ENCODE peak calls at places on chromosomes 4 and X, in nine cellular contexts. One of them, this sample, is unnamed.

GRCh38 chr4:148053298-148054003 is 321.6 kb downstream of the ARHGAP10 start:
- DNase-seq in IMR-90: peak
- DNase-seq in GM13977: no peak
- DNase-seq in fibroblast of mammary gland: no peak
- DNase-seq in AG10803: no peak
- DNase-seq in suprapubic skin: no peak
- DNase-seq in mammary epithelial cell: no peak
- DNase-seq in sigmoid colon: no peak
- DNase-seq in brain microvascular endothelial cell: no peak
- DNase-seq in this sample: no peak

GRCh38 chr4:64799751-64800150 is 390.5 kb upstream of the TECRL start:
- DNase-seq in IMR-90: no peak
- DNase-seq in GM13977: no peak
- DNase-seq in fibroblast of mammary gland: no peak
- DNase-seq in AG10803: no peak
- DNase-seq in suprapubic skin: no peak
- DNase-seq in mammary epithelial cell: no peak
- DNase-seq in sigmoid colon: no peak
- DNase-seq in brain microvascular endothelial cell: no peak
- DNase-seq in this sample: no peak

GRCh38 chrX:111492085-111492484 is 19.4 kb upstream of the SERTM2 start:
- DNase-seq in IMR-90: no peak
- DNase-seq in GM13977: no peak
- DNase-seq in fibroblast of mammary gland: no peak
- DNase-seq in AG10803: no peak
- DNase-seq in suprapubic skin: no peak
- DNase-seq in mammary epithelial cell: no peak
- DNase-seq in sigmoid colon: no peak
- DNase-seq in brain microvascular endothelial cell: no peak
- DNase-seq in this sample: no peak

GRCh38 chrX:9880237-9880636 is 86.9 kb upstream of the CLDN34 start:
- DNase-seq in IMR-90: no peak
- DNase-seq in GM13977: no peak
- DNase-seq in fibroblast of mammary gland: no peak
- DNase-seq in AG10803: no peak
- DNase-seq in suprapubic skin: no peak
- DNase-seq in mammary epithelial cell: no peak
- DNase-seq in sigmoid colon: no peak
- DNase-seq in brain microvascular endothelial cell: no peak
- DNase-seq in this sample: no peak

GRCh38 chr4:40033603-40034002 is 23.0 kb upstream of the N4BP2 start:
- DNase-seq in IMR-90: no peak
- DNase-seq in GM13977: no peak
- DNase-seq in fibroblast of mammary gland: no peak
- DNase-seq in AG10803: no peak
- DNase-seq in suprapubic skin: no peak
- DNase-seq in mammary epithelial cell: no peak
- DNase-seq in sigmoid colon: no peak
- DNase-seq in brain microvascular endothelial cell: no peak
- DNase-seq in this sample: no peak

GRCh38 chrX:11351375-11352295 is 58.4 kb downstream of the AMELX start:
- DNase-seq in IMR-90: peak
- DNase-seq in GM13977: no peak
- DNase-seq in fibroblast of mammary gland: peak
- DNase-seq in AG10803: peak
- DNase-seq in suprapubic skin: peak
- DNase-seq in mammary epithelial cell: peak
- DNase-seq in sigmoid colon: peak
- DNase-seq in brain microvascular endothelial cell: peak
- DNase-seq in this sample: peak

GRCh38 chrX:41043950-41044349 is 41.3 kb upstream of the USP9X start:
- DNase-seq in IMR-90: peak
- DNase-seq in GM13977: no peak
- DNase-seq in fibroblast of mammary gland: peak
- DNase-seq in AG10803: peak
- DNase-seq in suprapubic skin: no peak
- DNase-seq in mammary epithelial cell: peak
- DNase-seq in sigmoid colon: no peak
- DNase-seq in brain microvascular endothelial cell: peak
- DNase-seq in this sample: peak

GRCh38 chr4:29336851-29337250 is 1383.3 kb upstream of the PCDH7 start:
- DNase-seq in IMR-90: no peak
- DNase-seq in GM13977: no peak
- DNase-seq in fibroblast of mammary gland: no peak
- DNase-seq in AG10803: no peak
- DNase-seq in suprapubic skin: no peak
- DNase-seq in mammary epithelial cell: no peak
- DNase-seq in sigmoid colon: no peak
- DNase-seq in brain microvascular endothelial cell: no peak
- DNase-seq in this sample: peak

GRCh38 chr4:13329963-13330362 is 154.2 kb downstream of the RAB28 start:
- DNase-seq in IMR-90: peak
- DNase-seq in GM13977: no peak
- DNase-seq in fibroblast of mammary gland: peak
- DNase-seq in AG10803: peak
- DNase-seq in suprapubic skin: no peak
- DNase-seq in mammary epithelial cell: peak
- DNase-seq in sigmoid colon: no peak
- DNase-seq in brain microvascular endothelial cell: no peak
- DNase-seq in this sample: peak

GRCh38 chrX:47815901-47816845 is 20.5 kb upstream of the ZNF81 start:
- DNase-seq in IMR-90: no peak
- DNase-seq in GM13977: no peak
- DNase-seq in fibroblast of mammary gland: peak
- DNase-seq in AG10803: peak
- DNase-seq in suprapubic skin: no peak
- DNase-seq in mammary epithelial cell: peak
- DNase-seq in sigmoid colon: no peak
- DNase-seq in brain microvascular endothelial cell: no peak
- DNase-seq in this sample: peak

GRCh38 chrX:33188286-33188685 is 23.1 kb downstream of the DMD start:
- DNase-seq in IMR-90: no peak
- DNase-seq in GM13977: no peak
- DNase-seq in fibroblast of mammary gland: no peak
- DNase-seq in AG10803: no peak
- DNase-seq in suprapubic skin: no peak
- DNase-seq in mammary epithelial cell: no peak
- DNase-seq in sigmoid colon: no peak
- DNase-seq in brain microvascular endothelial cell: no peak
- DNase-seq in this sample: no peak

GRCh38 chrX:107669885-107670628 is 41.7 kb downstream of the PRPS1 start:
- DNase-seq in IMR-90: no peak
- DNase-seq in GM13977: no peak
- DNase-seq in fibroblast of mammary gland: no peak
- DNase-seq in AG10803: no peak
- DNase-seq in suprapubic skin: no peak
- DNase-seq in mammary epithelial cell: no peak
- DNase-seq in sigmoid colon: no peak
- DNase-seq in brain microvascular endothelial cell: no peak
- DNase-seq in this sample: no peak

GRCh38 chr4:144562019-144562740 is 83.8 kb upstream of the HHIP start:
- DNase-seq in IMR-90: no peak
- DNase-seq in GM13977: no peak
- DNase-seq in fibroblast of mammary gland: peak
- DNase-seq in AG10803: no peak
- DNase-seq in suprapubic skin: no peak
- DNase-seq in mammary epithelial cell: no peak
- DNase-seq in sigmoid colon: no peak
- DNase-seq in brain microvascular endothelial cell: no peak
- DNase-seq in this sample: peak

GRCh38 chr4:70931359-70931758 is 29.2 kb downstream of the MOB1B start:
- DNase-seq in IMR-90: no peak
- DNase-seq in GM13977: no peak
- DNase-seq in fibroblast of mammary gland: no peak
- DNase-seq in AG10803: no peak
- DNase-seq in suprapubic skin: no peak
- DNase-seq in mammary epithelial cell: no peak
- DNase-seq in sigmoid colon: no peak
- DNase-seq in brain microvascular endothelial cell: no peak
- DNase-seq in this sample: no peak

GRCh38 chr4:24179201-24179840 is 289.5 kb upstream of the PPARGC1A start:
- DNase-seq in IMR-90: no peak
- DNase-seq in GM13977: no peak
- DNase-seq in fibroblast of mammary gland: no peak
- DNase-seq in AG10803: no peak
- DNase-seq in suprapubic skin: no peak
- DNase-seq in mammary epithelial cell: no peak
- DNase-seq in sigmoid colon: no peak
- DNase-seq in brain microvascular endothelial cell: no peak
- DNase-seq in this sample: no peak

GRCh38 chr4:86403575-86403974 is 43.7 kb upstream of the MAPK10 start:
- DNase-seq in IMR-90: no peak
- DNase-seq in GM13977: no peak
- DNase-seq in fibroblast of mammary gland: no peak
- DNase-seq in AG10803: no peak
- DNase-seq in suprapubic skin: no peak
- DNase-seq in mammary epithelial cell: no peak
- DNase-seq in sigmoid colon: no peak
- DNase-seq in brain microvascular endothelial cell: no peak
- DNase-seq in this sample: no peak
- TF ChIP-seq CTCF in IMR-90: no peak
- TF ChIP-seq CTCF in GM13977: no peak
- TF ChIP-seq CTCF in fibroblast of mammary gland: no peak
- TF ChIP-seq CTCF in AG10803: no peak
- TF ChIP-seq CTCF in suprapubic skin: no peak
- TF ChIP-seq CTCF in mammary epithelial cell: no peak
- TF ChIP-seq CTCF in sigmoid colon: no peak
- TF ChIP-seq CTCF in brain microvascular endothelial cell: no peak
- TF ChIP-seq CTCF in this sample: no peak

GRCh38 chr4:6087669-6088068 is 69.4 kb upstream of the C4orf50 start:
- DNase-seq in IMR-90: peak
- DNase-seq in GM13977: no peak
- DNase-seq in fibroblast of mammary gland: peak
- DNase-seq in AG10803: peak
- DNase-seq in suprapubic skin: no peak
- DNase-seq in mammary epithelial cell: no peak
- DNase-seq in sigmoid colon: peak
- DNase-seq in brain microvascular endothelial cell: peak
- DNase-seq in this sample: peak
- TF ChIP-seq CTCF in IMR-90: peak
- TF ChIP-seq CTCF in GM13977: peak
- TF ChIP-seq CTCF in fibroblast of mammary gland: peak
- TF ChIP-seq CTCF in AG10803: peak
- TF ChIP-seq CTCF in suprapubic skin: no peak
- TF ChIP-seq CTCF in mammary epithelial cell: peak
- TF ChIP-seq CTCF in sigmoid colon: peak
- TF ChIP-seq CTCF in brain microvascular endothelial cell: peak
- TF ChIP-seq CTCF in this sample: no peak

DNA sequence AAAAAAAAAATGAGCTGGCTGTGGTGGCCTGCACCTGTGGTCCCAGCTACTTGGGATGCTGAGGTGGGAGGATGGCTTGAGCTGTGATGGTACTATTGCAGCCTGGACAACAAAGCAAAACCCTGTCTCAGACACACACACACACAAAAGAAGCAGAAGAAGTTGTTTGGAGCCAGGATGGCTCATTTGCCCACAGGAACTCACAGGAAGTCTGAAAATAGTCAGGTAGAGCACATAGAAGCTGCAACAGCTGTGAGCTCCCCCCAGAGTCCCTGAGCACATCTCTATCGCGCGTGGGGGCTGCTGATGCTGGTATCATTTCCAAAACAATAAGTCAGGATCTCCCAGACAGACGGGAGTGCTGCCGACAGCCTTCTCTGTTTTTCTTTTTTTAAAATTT is 13.4 kb upstream of the DHRSX start:
- DNase-seq in IMR-90: no peak
- DNase-seq in GM13977: no peak
- DNase-seq in fibroblast of mammary gland: no peak
- DNase-seq in AG10803: no peak
- DNase-seq in suprapubic skin: no peak
- DNase-seq in mammary epithelial cell: no peak
- DNase-seq in sigmoid colon: no peak
- DNase-seq in brain microvascular endothelial cell: no peak
- DNase-seq in this sample: no peak
- TF ChIP-seq CTCF in IMR-90: no peak
- TF ChIP-seq CTCF in GM13977: no peak
- TF ChIP-seq CTCF in fibroblast of mammary gland: no peak
- TF ChIP-seq CTCF in AG10803: no peak
- TF ChIP-seq CTCF in suprapubic skin: no peak
- TF ChIP-seq CTCF in mammary epithelial cell: no peak
- TF ChIP-seq CTCF in sigmoid colon: no peak
- TF ChIP-seq CTCF in brain microvascular endothelial cell: no peak
- TF ChIP-seq CTCF in this sample: no peak

GRCh38 chrX:12986164-12986779 is 11.4 kb downstream of the TMSB4X start:
- DNase-seq in IMR-90: no peak
- DNase-seq in GM13977: no peak
- DNase-seq in fibroblast of mammary gland: no peak
- DNase-seq in AG10803: no peak
- DNase-seq in suprapubic skin: no peak
- DNase-seq in mammary epithelial cell: no peak
- DNase-seq in sigmoid colon: no peak
- DNase-seq in brain microvascular endothelial cell: no peak
- DNase-seq in this sample: no peak

GRCh38 chrX:12986886-12987285 is 12.0 kb downstream of the TMSB4X start:
- DNase-seq in IMR-90: no peak
- DNase-seq in GM13977: no peak
- DNase-seq in fibroblast of mammary gland: no peak
- DNase-seq in AG10803: no peak
- DNase-seq in suprapubic skin: no peak
- DNase-seq in mammary epithelial cell: no peak
- DNase-seq in sigmoid colon: no peak
- DNase-seq in brain microvascular endothelial cell: no peak
- DNase-seq in this sample: peak

GRCh38 chrX:12985336-12985735 is 10.4 kb downstream of the TMSB4X start:
- DNase-seq in IMR-90: no peak
- DNase-seq in GM13977: no peak
- DNase-seq in fibroblast of mammary gland: no peak
- DNase-seq in AG10803: no peak
- DNase-seq in suprapubic skin: no peak
- DNase-seq in mammary epithelial cell: peak
- DNase-seq in sigmoid colon: no peak
- DNase-seq in brain microvascular endothelial cell: no peak
- DNase-seq in this sample: no peak

GRCh38 chrX:12987340-12987739 is 12.4 kb downstream of the TMSB4X start:
- DNase-seq in IMR-90: no peak
- DNase-seq in GM13977: no peak
- DNase-seq in fibroblast of mammary gland: no peak
- DNase-seq in AG10803: no peak
- DNase-seq in suprapubic skin: no peak
- DNase-seq in mammary epithelial cell: no peak
- DNase-seq in sigmoid colon: no peak
- DNase-seq in brain microvascular endothelial cell: no peak
- DNase-seq in this sample: no peak

DNA sequence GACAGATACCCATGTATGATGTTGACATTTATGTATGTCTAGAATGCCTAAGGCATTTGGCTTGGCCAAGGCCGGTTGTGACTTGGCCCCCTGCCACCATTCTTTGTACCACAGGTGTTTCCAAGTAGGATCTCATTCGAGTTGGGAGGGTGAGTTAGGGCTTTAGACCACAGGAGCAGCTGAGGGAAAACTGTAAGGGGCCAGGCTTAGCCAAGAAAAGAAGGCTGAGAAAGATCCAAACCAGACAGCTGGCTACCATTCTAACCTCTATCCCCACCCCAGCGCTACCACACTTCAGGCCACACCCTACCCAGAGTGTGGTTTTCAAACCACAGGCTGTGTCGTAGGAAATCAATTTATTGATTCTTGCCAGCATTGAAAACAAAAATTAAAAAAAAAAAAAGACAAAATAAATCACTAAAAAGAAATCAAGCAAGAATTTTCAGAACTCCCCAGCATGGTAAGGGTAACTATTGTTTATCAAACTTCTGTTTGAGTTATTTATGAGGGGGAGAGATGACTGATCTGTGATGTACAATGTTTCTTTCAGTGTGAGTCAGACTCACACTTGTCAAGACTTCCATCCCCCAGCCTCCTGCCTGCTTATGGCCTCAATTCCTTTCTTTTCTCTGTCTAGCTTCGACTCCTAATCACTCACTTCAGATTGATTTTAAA is 9.9 kb downstream of the TMSB4X start:
- DNase-seq in IMR-90: peak
- DNase-seq in GM13977: no peak
- DNase-seq in fibroblast of mammary gland: peak
- DNase-seq in AG10803: peak
- DNase-seq in suprapubic skin: no peak
- DNase-seq in mammary epithelial cell: peak
- DNase-seq in sigmoid colon: no peak
- DNase-seq in brain microvascular endothelial cell: peak
- DNase-seq in this sample: peak
- TF ChIP-seq CTCF in IMR-90: no peak
- TF ChIP-seq CTCF in GM13977: no peak
- TF ChIP-seq CTCF in fibroblast of mammary gland: no peak
- TF ChIP-seq CTCF in AG10803: no peak
- TF ChIP-seq CTCF in suprapubic skin: no peak
- TF ChIP-seq CTCF in mammary epithelial cell: no peak
- TF ChIP-seq CTCF in sigmoid colon: no peak
- TF ChIP-seq CTCF in brain microvascular endothelial cell: no peak
- TF ChIP-seq CTCF in this sample: no peak